ENCODE peak calls at places on chromosomes 16 and 17, in six cellular contexts. L, X, W, O, F and T are unnamed samples.

GRCh38 chr16:19844945-19845641 is 39.6 kb downstream of the GPRC5B start:
- DNase-seq in L (no peak), X (no peak), W (no peak), O (peak), F (no peak), T (no peak)

GRCh38 chr16:71515026-71515425 is 11.2 kb upstream of the CHST4 start:
- DNase-seq in L (no peak), X (no peak), W (no peak), O (no peak), F (no peak), T (no peak)

GRCh38 chr16:57039148-57039812 is 49.9 kb downstream of the NLRC5 start:
- DNase-seq in L (no peak), X (no peak), W (no peak), O (peak), F (peak), T (no peak)

GRCh38 chr17:55416470-55417052 is 5.1 kb downstream of the MMD start:
- DNase-seq in L (no peak), X (no peak), W (no peak), O (no peak), F (peak), T (no peak)

GRCh38 chr17:46764709-46765401 is 53.6 kb downstream of the WNT3 start:
- DNase-seq in L (peak), X (no peak), W (no peak), O (peak), F (no peak), T (no peak)

GRCh38 chr16:26963109-26963508 is 103.6 kb upstream of the C16orf82 start:
- DNase-seq in L (no peak), X (no peak), W (no peak), O (peak), F (peak), T (no peak)

GRCh38 chr17:37605813-37606505 is 3.3 kb downstream of the SYNRG start:
- DNase-seq in L (no peak), X (no peak), W (no peak), O (no peak), F (peak), T (no peak)

GRCh38 chr17:29102046-29102445 is 59.1 kb downstream of the PIPOX start:
- DNase-seq in L (no peak), X (no peak), W (no peak), O (no peak), F (no peak), T (no peak)

GRCh38 chr16:81080233-81080632 is 3.2 kb upstream of the C16orf46 start:
- DNase-seq in L (no peak), X (no peak), W (no peak), O (no peak), F (no peak), T (no peak)

GRCh38 chr16:49643429-49644142 is 212.3 kb downstream of the ZNF423 start:
- DNase-seq in L (no peak), X (no peak), W (no peak), O (peak), F (no peak), T (no peak)

GRCh38 chr17:79002796-79003593 is 6.6 kb downstream of the CANT1 start:
- DNase-seq in L (no peak), X (peak), W (no peak), O (no peak), F (no peak), T (no peak)

GRCh38 chr16:57590654-57591085 is 37.8 kb upstream of the ADGRG1 start:
- DNase-seq in L (no peak), X (no peak), W (peak), O (peak), F (no peak), T (no peak)

GRCh38 chr17:76527430-76528111 is 9.9 kb downstream of the CYGB start:
- DNase-seq in L (peak), X (peak), W (peak), O (peak), F (peak), T (no peak)

GRCh38 chr17:60139438-60140285 is 10.1 kb upstream of the CA4 start:
- DNase-seq in L (peak), X (peak), W (peak), O (peak), F (peak), T (peak)

GRCh38 chr16:67486805-67487204 is 3.5 kb upstream of the AGRP start:
- DNase-seq in L (no peak), X (no peak), W (no peak), O (no peak), F (no peak), T (no peak)

GRCh38 chr16:68339214-68339613 is 28.4 kb downstream of the PRMT7 start:
- DNase-seq in L (no peak), X (no peak), W (no peak), O (no peak), F (no peak), T (no peak)

GRCh38 chr17:66776999-66777688 is 57.8 kb upstream of the CACNG5 start:
- DNase-seq in L (no peak), X (no peak), W (no peak), O (no peak), F (no peak), T (no peak)

GRCh38 chr16:47065766-47066688 is 77.7 kb downstream of the NETO2 start:
- DNase-seq in L (no peak), X (no peak), W (no peak), O (no peak), F (no peak), T (peak)

GRCh38 chr17:53336281-53336680 is 486.4 kb upstream of the KIF2B start:
- DNase-seq in L (no peak), X (no peak), W (no peak), O (no peak), F (no peak), T (no peak)

GRCh38 chr16:30570621-30571443 is 682 bp downstream of the ZNF688 start:
- DNase-seq in L (no peak), X (no peak), W (no peak), O (peak), F (no peak), T (no peak)

GRCh38 chr16:87784812-87785211 is 19.0 kb upstream of the KLHDC4 start:
- DNase-seq in L (no peak), X (no peak), W (no peak), O (peak), F (no peak), T (no peak)

GRCh38 chr16:21991621-21992020 is 9.3 kb downstream of the PDZD9 start:
- DNase-seq in L (no peak), X (no peak), W (no peak), O (no peak), F (no peak), T (no peak)

DNA sequence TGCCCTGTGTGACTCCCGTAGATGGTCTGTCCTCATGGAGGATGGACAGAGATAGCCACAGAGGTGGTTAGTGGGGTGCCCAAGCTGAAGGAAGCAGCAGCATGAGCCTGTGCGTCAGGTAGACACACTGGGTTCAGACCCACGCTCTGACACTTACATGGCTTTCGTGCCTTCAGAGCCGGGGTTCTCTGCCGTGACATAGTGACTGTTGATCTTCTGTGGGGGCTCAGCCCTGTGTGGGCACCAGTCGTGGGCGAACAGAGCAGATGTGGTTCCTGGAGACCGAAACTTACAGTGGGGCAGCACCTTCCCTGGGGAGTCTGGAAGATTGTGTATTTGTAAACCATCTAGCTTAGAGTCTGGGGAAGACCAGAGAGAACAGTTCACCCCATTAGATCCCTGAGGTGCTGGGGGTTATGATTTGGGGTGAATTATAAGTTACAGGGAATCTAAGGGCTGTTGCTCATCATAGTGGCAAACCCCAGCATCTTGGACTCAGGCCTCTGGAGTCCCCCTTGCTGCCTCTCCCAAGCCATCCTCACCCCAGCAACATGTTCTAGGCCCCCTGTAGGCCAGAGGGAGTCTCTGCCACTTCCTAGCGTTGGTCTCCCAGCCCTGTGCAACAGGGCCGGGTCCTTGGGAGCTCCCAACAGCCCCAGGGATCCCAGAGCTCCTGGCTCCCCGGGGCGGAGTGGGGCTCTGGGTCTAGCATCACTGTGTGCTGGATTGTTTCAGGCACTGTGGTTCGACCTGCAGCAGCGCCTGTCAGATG is 28.6 kb downstream of the NECAB2 start:
- DNase-seq in L (no peak), X (no peak), W (no peak), O (no peak), F (no peak), T (no peak)
- TF ChIP-seq CTCF in L (no peak), X (no peak), W (no peak), O (peak), F (no peak), T (no peak)

GRCh38 chr17:7656958-7657715 is 6.4 kb downstream of the ATP1B2 start:
- DNase-seq in L (peak), X (no peak), W (no peak), O (peak), F (no peak), T (no peak)
- TF ChIP-seq CTCF in L (no peak), X (no peak), W (no peak), O (no peak), F (no peak), T (peak)

DNA sequence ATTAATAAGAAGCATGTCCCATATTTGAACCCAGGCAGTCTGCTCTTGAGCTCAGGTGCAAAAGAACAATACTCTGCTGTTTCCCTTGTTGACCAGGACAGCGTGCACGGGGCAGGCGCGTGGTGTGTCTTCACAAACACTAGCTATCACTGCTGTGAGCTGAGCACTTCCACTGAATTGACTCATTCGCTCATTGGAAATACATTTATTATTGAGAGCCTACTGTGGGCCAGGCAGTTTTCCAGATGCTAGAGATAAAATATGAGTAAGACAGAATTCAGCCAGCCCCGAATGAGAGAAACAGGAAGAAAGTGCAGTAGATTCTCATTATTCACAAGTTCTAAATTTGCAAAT is 1.7 kb downstream of the CHD9 start:
- DNase-seq in L (no peak), X (no peak), W (no peak), O (peak), F (no peak), T (no peak)
- TF ChIP-seq CTCF in L (no peak), X (no peak), W (no peak), O (no peak), F (no peak), T (no peak)

GRCh38 chr17:82647593-82648164 is 565 bp downstream of the WDR45B start:
- DNase-seq in L (no peak), X (no peak), W (peak), O (no peak), F (peak), T (no peak)
- TF ChIP-seq CTCF in L (no peak), X (no peak), W (no peak), O (peak), F (peak), T (peak)

GRCh38 chr16:13335894-13336293 is 434.5 kb downstream of the SHISA9 start:
- DNase-seq in L (no peak), X (no peak), W (no peak), O (no peak), F (no peak), T (no peak)

GRCh38 chr16:13332713-13333255 is 431.4 kb downstream of the SHISA9 start:
- DNase-seq in L (no peak), X (no peak), W (no peak), O (no peak), F (no peak), T (no peak)

GRCh38 chr16:13337482-13337881 is 436.1 kb downstream of the SHISA9 start:
- DNase-seq in L (no peak), X (no peak), W (no peak), O (no peak), F (peak), T (no peak)

GRCh38 chr16:13333336-13333735 is 431.9 kb downstream of the SHISA9 start:
- DNase-seq in L (no peak), X (no peak), W (no peak), O (no peak), F (no peak), T (no peak)

GRCh38 chr16:13331918-13332317 is 430.5 kb downstream of the SHISA9 start:
- DNase-seq in L (no peak), X (no peak), W (no peak), O (no peak), F (no peak), T (no peak)
- TF ChIP-seq CTCF in L (no peak), X (no peak), W (no peak), O (no peak), F (peak), T (no peak)

GRCh38 chr16:85718153-85718477 is 29.4 kb upstream of the GINS2 start:
- DNase-seq in L (no peak), X (no peak), W (no peak), O (no peak), F (no peak), T (no peak)
- TF ChIP-seq CTCF in L (peak), X (no peak), W (no peak), O (no peak), F (no peak), T (no peak)

GRCh38 chr17:50149425-50150353 is 788 bp downstream of the PPP1R9B start:
- DNase-seq in L (peak), X (no peak), W (peak), O (peak), F (peak), T (no peak)
- TF ChIP-seq CTCF in L (peak), X (no peak), W (no peak), O (no peak), F (peak), T (peak)